ENCODE peak calls at places on chromosome 21, in ten cellular contexts. C is gastrocnemius medialis; L is mesenchymal stem cell; D is ovary; U is brain microvascular endothelial cell; Q is endothelial cell of umbilical vein; S is heart left ventricle; B is CD8-positive, alpha-beta T cell; M is heart right ventricle; H is prostate gland. P is an unnamed sample. For H3K27me3, the result is how much of the 10 kb centered on the place peaks cover.

GRCh38 chr21:43211085-43212071 is 42.6 kb downstream of the CRYAA start:
- DNase-seq in U (no peak), Q (peak), L (no peak), M (no peak), S (peak), D (peak), C (peak), B (no peak), H (peak), P (no peak)

GRCh38 chr21:31878831-31879230 is 6.0 kb downstream of the HUNK start:
- DNase-seq in C (no peak), Q (no peak), B (no peak), D (no peak), U (no peak), H (no peak), M (no peak), S (no peak), L (no peak), P (no peak)

GRCh38 chr21:43817157-43818086 is 28.0 kb downstream of the RRP1 start:
- DNase-seq in H (no peak), C (no peak), L (no peak), U (no peak), M (no peak), S (no peak), Q (no peak), D (no peak), B (no peak), P (no peak)

GRCh38 chr21:42027804-42028753 is 17.9 kb upstream of the ZBTB21 start:
- DNase-seq in C (no peak), S (no peak), U (no peak), D (peak), Q (no peak), B (no peak), H (no peak), M (no peak), L (no peak), P (no peak)

GRCh38 chr21:25862596-25862995 is 127.8 kb downstream of the GABPA start:
- DNase-seq in Q (no peak), H (no peak), M (no peak), B (no peak), U (peak), D (no peak), L (peak), S (no peak), C (no peak), P (peak)

GRCh38 chr21:46361937-46362336 is 38.0 kb downstream of the PCNT start:
- DNase-seq in C (no peak), H (no peak), U (no peak), M (no peak), D (no peak), S (no peak), Q (no peak), L (no peak), B (no peak), P (no peak)

GRCh38 chr21:41885341-41886024 is 6.3 kb upstream of the PRDM15 start:
- DNase-seq in Q (no peak), H (no peak), C (no peak), S (no peak), D (no peak), U (no peak), B (no peak), L (peak), M (no peak), P (no peak)

GRCh38 chr21:33308586-33309490 is 15.9 kb upstream of the IFNAR1 start:
- DNase-seq in U (no peak), C (no peak), D (no peak), B (no peak), M (no peak), H (peak), Q (no peak), L (peak), S (no peak), P (no peak)

GRCh38 chr21:17819878-17820232 is 699 bp upstream of the C21orf91 start:
- DNase-seq in U (no peak), Q (no peak), H (no peak), M (no peak), C (no peak), B (no peak), S (no peak), L (no peak), D (no peak), P (no peak)

GRCh38 chr21:42350899-42351543 is at the start of gene TFF2:
- DNase-seq in C (no peak), S (no peak), B (no peak), U (no peak), M (no peak), H (no peak), Q (no peak), D (no peak), L (no peak), P (no peak)

GRCh38 chr21:29192999-29193563 is 62.6 kb downstream of the MAP3K7CL start:
- DNase-seq in L (no peak), C (no peak), D (no peak), S (no peak), M (peak), U (no peak), B (no peak), Q (no peak), H (no peak), P (no peak)

GRCh38 chr21:32457360-32457840 is 44.9 kb downstream of the EVA1C start:
- DNase-seq in D (peak), B (no peak), H (no peak), U (no peak), Q (peak), C (no peak), M (peak), L (no peak), S (peak), P (no peak)

GRCh38 chr21:42645211-42646075 is 8.0 kb upstream of the PDE9A start:
- DNase-seq in C (no peak), D (no peak), H (no peak), S (no peak), U (no peak), Q (no peak), M (no peak), B (no peak), L (no peak), P (no peak)

GRCh38 chr21:42258150-42258884 is 39.4 kb downstream of the ABCG1 start:
- DNase-seq in U (peak), Q (peak), D (peak), B (peak), C (peak), H (peak), L (peak), S (peak), M (peak), P (peak)

GRCh38 chr21:17461014-17461413 is 51.8 kb upstream of the CXADR start:
- DNase-seq in D (peak), M (peak), L (peak), U (peak), C (no peak), H (peak), Q (no peak), S (peak), B (no peak), P (peak)

GRCh38 chr21:15063821-15064575 is 802 bp downstream of the NRIP1 start:
- DNase-seq in S (peak), D (no peak), M (peak), C (peak), B (no peak), L (peak), H (peak), Q (no peak), U (peak), P (peak)

GRCh38 chr21:43322311-43322710 is 104.6 kb downstream of the SIK1 start:
- DNase-seq in U (no peak), Q (no peak), M (no peak), H (no peak), D (no peak), B (no peak), S (no peak), C (no peak), L (no peak), P (no peak)

GRCh38 chr21:25039461-25040380 is 567.6 kb downstream of the MRPL39 start:
- DNase-seq in L (no peak), U (no peak), B (no peak), D (no peak), M (no peak), C (no peak), H (no peak), Q (no peak), S (no peak), P (no peak)

GRCh38 chr21:29174607-29175013 is 44.2 kb downstream of the MAP3K7CL start:
- DNase-seq in S (no peak), Q (peak), C (no peak), H (no peak), L (no peak), B (no peak), U (no peak), D (no peak), M (no peak), P (no peak)

GRCh38 chr21:16193758-16194606 is 464.2 kb downstream of the USP25 start:
- DNase-seq in B (no peak), C (peak), S (peak), L (peak), Q (peak), H (peak), D (peak), U (peak), M (peak), P (peak)

GRCh38 chr21:37565530-37566223 is 199.1 kb downstream of the DYRK1A start:
- DNase-seq in L (peak), D (no peak), U (no peak), S (no peak), B (no peak), M (peak), C (no peak), H (no peak), Q (no peak), P (no peak)

GRCh38 chr21:26900980-26901379 is 55.8 kb upstream of the ADAMTS1 start:
- DNase-seq in C (no peak), L (no peak), D (no peak), B (no peak), U (no peak), Q (no peak), S (no peak), M (no peak), H (no peak), P (no peak)
- H3K27me3 ChIP-seq in C (under half), L (under half), D (under half), B (under half), U (under half), Q (under half), S (under half), M (under half), H (under half), P (under half)

GRCh38 chr21:39030127-39030884 is 152.9 kb downstream of the PSMG1 start:
- DNase-seq in D (no peak), U (no peak), B (no peak), L (no peak), S (no peak), M (no peak), C (no peak), H (no peak), Q (no peak), P (peak)

GRCh38 chr21:39036581-39036980 is 146.7 kb downstream of the PSMG1 start:
- DNase-seq in U (no peak), Q (no peak), H (no peak), D (no peak), C (no peak), L (no peak), S (no peak), B (no peak), M (no peak), P (no peak)

GRCh38 chr21:39033878-39034589 is 149.2 kb downstream of the PSMG1 start:
- DNase-seq in Q (peak), M (peak), B (no peak), H (peak), C (no peak), U (peak), S (no peak), L (no peak), D (no peak), P (no peak)

GRCh38 chr21:39037807-39038405 is 145.3 kb downstream of the PSMG1 start:
- DNase-seq in H (no peak), L (peak), S (no peak), M (no peak), U (no peak), B (no peak), Q (peak), D (no peak), C (no peak), P (no peak)

GRCh38 chr21:39034590-39035536 is 148.4 kb downstream of the PSMG1 start:
- DNase-seq in D (no peak), S (no peak), B (no peak), M (no peak), Q (no peak), C (no peak), L (no peak), U (no peak), H (no peak), P (no peak)
- H3K27ac ChIP-seq in D (no peak), S (no peak), B (no peak), M (peak), Q (no peak), C (no peak), L (no peak), U (no peak), H (no peak), P (no peak)

DNA sequence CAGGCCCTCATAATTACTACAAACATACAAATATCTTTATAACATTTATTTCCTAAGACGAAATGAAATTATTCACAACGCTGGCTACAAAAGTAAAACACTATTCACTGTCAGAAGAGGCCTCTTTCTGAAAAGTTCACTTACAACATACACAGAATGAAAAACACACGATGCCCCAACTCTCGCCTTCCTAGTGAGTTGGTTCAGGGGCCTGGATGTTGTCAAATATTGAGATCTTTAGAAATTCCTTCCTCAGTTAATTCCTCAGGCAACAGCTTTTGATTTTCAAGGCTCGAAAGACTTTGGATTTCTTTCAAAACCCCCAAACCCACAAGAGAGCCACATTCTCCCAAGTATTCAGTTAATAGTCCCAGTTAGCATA is 14.2 kb upstream of the KCNE1 start:
- DNase-seq in S (no peak), D (no peak), B (no peak), H (no peak), Q (no peak), C (no peak), M (no peak), L (no peak), U (no peak), P (no peak)
- H3K4me3 ChIP-seq in S (peak), D (peak), B (no peak), H (peak), Q (peak), C (peak), M (peak), L (no peak), U (peak), P (peak)

GRCh38 chr21:45037986-45038385 is 36.4 kb upstream of the ADARB1 start:
- DNase-seq in C (no peak), H (no peak), Q (no peak), L (no peak), B (no peak), M (no peak), S (no peak), D (no peak), U (no peak), P (no peak)
- H3K27me3 ChIP-seq in C (under half), H (under half), Q (under half), L (under half), B (under half), M (under half), S (under half), D (under half), U (under half), P (under half)

GRCh38 chr21:38834725-38835124 is 29.0 kb downstream of the ETS2 start:
- DNase-seq in D (no peak), C (no peak), B (no peak), Q (no peak), U (no peak), S (no peak), H (no peak), L (no peak), M (no peak), P (no peak)

GRCh38 chr21:38833122-38833521 is 27.4 kb downstream of the ETS2 start:
- DNase-seq in C (no peak), L (no peak), H (no peak), U (no peak), M (no peak), S (no peak), Q (no peak), D (no peak), B (no peak), P (no peak)

GRCh38 chr21:38830667-38831525 is 25.2 kb downstream of the ETS2 start:
- DNase-seq in S (no peak), H (no peak), Q (no peak), M (no peak), D (no peak), B (no peak), U (no peak), C (no peak), L (no peak), P (no peak)

GRCh38 chr21:38832664-38833063 is 26.9 kb downstream of the ETS2 start:
- DNase-seq in U (no peak), M (no peak), D (no peak), Q (no peak), B (no peak), C (no peak), S (no peak), L (no peak), H (no peak), P (no peak)

GRCh38 chr21:38831526-38832467 is 26.1 kb downstream of the ETS2 start:
- DNase-seq in B (peak), D (no peak), H (peak), M (peak), Q (peak), C (peak), S (peak), L (peak), U (peak), P (peak)
- H3K27ac ChIP-seq in B (no peak), D (no peak), H (peak), M (no peak), Q (no peak), C (peak), S (no peak), L (no peak), U (peak), P (peak)

DNA sequence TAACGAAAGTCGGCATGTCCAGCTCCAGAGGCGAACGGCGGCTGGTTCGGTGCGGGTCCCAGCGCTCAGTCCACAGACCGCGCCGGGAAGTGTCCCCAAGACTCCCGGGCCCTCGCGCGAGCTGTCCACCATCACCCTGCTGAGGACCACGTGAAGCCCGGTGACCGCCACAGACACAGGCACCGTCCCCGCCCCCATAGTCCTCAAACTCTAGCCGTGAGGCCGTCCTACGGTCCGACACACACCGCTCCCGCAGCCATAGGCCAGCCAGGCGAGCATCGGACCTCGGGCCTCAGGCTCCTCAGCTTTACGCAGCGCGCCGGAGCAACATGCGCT is 535 bp downstream of the SETD4 start:
- DNase-seq in B (peak), C (peak), M (peak), L (no peak), U (peak), Q (no peak), S (peak), H (peak), D (no peak), P (no peak)
- H3K4me3 ChIP-seq in B (peak), C (peak), M (peak), L (peak), U (peak), Q (peak), S (peak), H (peak), D (peak), P (peak)

P was measured in mammary epithelial cell.